ENCODE peak calls at places on chromosomes 2 and 18, in five cellular contexts. P, M, W, R and B are unnamed samples.

GRCh38 chr2:227805578-227805977 is 8.1 kb upstream of the CCL20 start:
- DNase-seq in P (peak), M (no peak), W (no peak), R (no peak), B (no peak)

GRCh38 chr18:56709463-56709862 is 58.3 kb downstream of the WDR7 start:
- DNase-seq in P (peak), M (peak), W (no peak), R (peak), B (peak)

GRCh38 chr2:62270728-62271127 is 74.8 kb downstream of the B3GNT2 start:
- DNase-seq in P (no peak), M (peak), W (no peak), R (no peak), B (no peak)

GRCh38 chr2:45439788-45440773 is 171.0 kb downstream of the SRBD1 start:
- DNase-seq in P (peak), M (peak), W (no peak), R (no peak), B (peak)

GRCh38 chr2:14420851-14421250 is 211.7 kb upstream of the LRATD1 start:
- DNase-seq in P (no peak), M (no peak), W (no peak), R (no peak), B (peak)

GRCh38 chr2:179332903-179333302 is 68.3 kb upstream of the SESTD1 start:
- DNase-seq in P (no peak), M (no peak), W (no peak), R (no peak), B (peak)

GRCh38 chr2:153871231-153872221 is at the start of gene GALNT13:
- DNase-seq in P (peak), M (peak), W (peak), R (no peak), B (peak)

GRCh38 chr18:37426536-37427080 is 139.0 kb downstream of the CELF4 start:
- DNase-seq in P (no peak), M (no peak), W (no peak), R (no peak), B (no peak)

GRCh38 chr2:168706806-168707205 is 95.6 kb upstream of the NOSTRIN start:
- DNase-seq in P (no peak), M (no peak), W (no peak), R (no peak), B (no peak)

GRCh38 chr2:38045811-38046210 is 30.1 kb downstream of the CYP1B1 start:
- DNase-seq in P (no peak), M (no peak), W (no peak), R (no peak), B (no peak)

GRCh38 chr2:1736997-1737480 is 7.3 kb downstream of the PXDN start:
- DNase-seq in P (no peak), M (peak), W (no peak), R (no peak), B (peak)

GRCh38 chr2:3292416-3292815 is 85.2 kb downstream of the EIPR1 start:
- DNase-seq in P (no peak), M (peak), W (no peak), R (no peak), B (no peak)

GRCh38 chr2:20198796-20199361 is 26.1 kb downstream of the SDC1 start:
- DNase-seq in P (no peak), M (no peak), W (no peak), R (no peak), B (no peak)

GRCh38 chr18:54515149-54515548 is 75.9 kb upstream of the DYNAP start:
- DNase-seq in P (no peak), M (no peak), W (no peak), R (no peak), B (no peak)

GRCh38 chr2:123453772-123454171 is 571.3 kb upstream of the CNTNAP5 start:
- DNase-seq in P (no peak), M (no peak), W (no peak), R (no peak), B (no peak)

GRCh38 chr2:205895981-205896655 is 189.9 kb downstream of the INO80D start:
- DNase-seq in P (no peak), M (peak), W (no peak), R (no peak), B (no peak)

GRCh38 chr2:114056294-114057143 is 166.6 kb downstream of the ACTR3 start:
- DNase-seq in P (no peak), M (no peak), W (no peak), R (no peak), B (no peak)

GRCh38 chr2:174059178-174059874 is 94.2 kb upstream of the SP3 start:
- DNase-seq in P (no peak), M (no peak), W (no peak), R (no peak), B (peak)

GRCh38 chr2:1661891-1662605 is 82.3 kb downstream of the PXDN start:
- DNase-seq in P (no peak), M (no peak), W (no peak), R (no peak), B (no peak)

GRCh38 chr2:62870966-62871365 is 165.5 kb downstream of the EHBP1 start:
- DNase-seq in P (no peak), M (no peak), W (no peak), R (no peak), B (no peak)

GRCh38 chr2:135890830-135891229 is 14.6 kb upstream of the MCM6 start:
- DNase-seq in P (no peak), M (no peak), W (no peak), R (no peak), B (no peak)

GRCh38 chr18:65235966-65236634 is 514.7 kb upstream of the CDH7 start:
- DNase-seq in P (peak), M (peak), W (no peak), R (no peak), B (peak)

GRCh38 chr18:46481048-46481846 is 175.8 kb downstream of the LOXHD1 start:
- DNase-seq in P (peak), M (peak), W (peak), R (peak), B (peak)

GRCh38 chr18:3251249-3251962 is 3.8 kb downstream of the MYL12A start:
- DNase-seq in P (no peak), M (no peak), W (no peak), R (no peak), B (no peak)

GRCh38 chr2:173079141-173079540 is 3.5 kb downstream of the MAP3K20 start:
- DNase-seq in P (no peak), M (no peak), W (no peak), R (no peak), B (peak)

GRCh38 chr2:8515390-8515761 is 166.5 kb upstream of the ID2 start:
- DNase-seq in P (peak), M (no peak), W (no peak), R (no peak), B (no peak)

GRCh38 chr2:120760446-120761135 is 24.9 kb downstream of the GLI2 start:
- DNase-seq in P (no peak), M (no peak), W (no peak), R (no peak), B (no peak)

GRCh38 chr18:59420244-59420643 is 61.2 kb upstream of the LMAN1 start:
- DNase-seq in P (no peak), M (no peak), W (no peak), R (no peak), B (no peak)

GRCh38 chr18:59426855-59427254 is 67.8 kb upstream of the LMAN1 start:
- DNase-seq in P (no peak), M (no peak), W (no peak), R (no peak), B (no peak)

GRCh38 chr18:59419386-59419785 is 60.3 kb upstream of the LMAN1 start:
- DNase-seq in P (no peak), M (no peak), W (no peak), R (no peak), B (no peak)

GRCh38 chr18:59428018-59428417 is 69.0 kb upstream of the LMAN1 start:
- DNase-seq in P (no peak), M (no peak), W (no peak), R (no peak), B (no peak)

GRCh38 chr18:59423251-59423650 is 64.2 kb upstream of the LMAN1 start:
- DNase-seq in P (no peak), M (no peak), W (no peak), R (no peak), B (no peak)
- TF ChIP-seq EZH2phosphoT487 in P (no peak), M (no peak), W (no peak), R (no peak), B (no peak)

GRCh38 chr2:187782301-187782700 is 228.1 kb upstream of the TFPI start:
- DNase-seq in P (no peak), M (no peak), W (no peak), R (no peak), B (no peak)

DNA sequence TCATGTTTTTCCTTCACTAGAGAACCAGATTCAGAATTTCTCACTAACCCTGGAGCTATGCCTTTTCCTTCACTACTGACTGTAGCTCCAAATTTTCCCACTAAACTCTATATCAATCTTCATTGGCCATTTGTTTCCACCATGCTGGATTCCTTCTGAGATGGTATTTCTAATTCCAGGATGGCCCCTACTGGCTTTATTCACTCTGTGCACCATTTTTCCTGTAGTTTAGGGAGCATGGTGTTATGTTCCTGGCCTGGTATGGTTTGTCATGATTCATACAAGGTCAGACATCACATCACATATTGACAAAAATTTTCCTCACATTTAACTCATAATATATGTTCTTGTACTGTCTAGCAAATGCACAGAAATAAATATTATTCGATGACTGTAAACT is 229.2 kb upstream of the TFPI start:
- DNase-seq in P (no peak), M (no peak), W (no peak), R (no peak), B (peak)
- TF ChIP-seq CTCF in P (no peak), M (peak), W (no peak), R (no peak), B (peak)

GRCh38 chr2:207768168-207768890 is 1.4 kb downstream of the FZD5 start:
- DNase-seq in P (no peak), M (peak), W (peak), R (no peak), B (peak)

GRCh38 chr2:207766697-207767460 is 2.8 kb downstream of the FZD5 start:
- DNase-seq in P (no peak), M (no peak), W (peak), R (no peak), B (no peak)

GRCh38 chr2:207765960-207766582 is 3.6 kb downstream of the FZD5 start:
- DNase-seq in P (no peak), M (no peak), W (peak), R (no peak), B (no peak)

GRCh38 chr2:207768891-207769596 is 662 bp downstream of the FZD5 start:
- DNase-seq in P (peak), M (no peak), W (peak), R (no peak), B (peak)

DNA sequence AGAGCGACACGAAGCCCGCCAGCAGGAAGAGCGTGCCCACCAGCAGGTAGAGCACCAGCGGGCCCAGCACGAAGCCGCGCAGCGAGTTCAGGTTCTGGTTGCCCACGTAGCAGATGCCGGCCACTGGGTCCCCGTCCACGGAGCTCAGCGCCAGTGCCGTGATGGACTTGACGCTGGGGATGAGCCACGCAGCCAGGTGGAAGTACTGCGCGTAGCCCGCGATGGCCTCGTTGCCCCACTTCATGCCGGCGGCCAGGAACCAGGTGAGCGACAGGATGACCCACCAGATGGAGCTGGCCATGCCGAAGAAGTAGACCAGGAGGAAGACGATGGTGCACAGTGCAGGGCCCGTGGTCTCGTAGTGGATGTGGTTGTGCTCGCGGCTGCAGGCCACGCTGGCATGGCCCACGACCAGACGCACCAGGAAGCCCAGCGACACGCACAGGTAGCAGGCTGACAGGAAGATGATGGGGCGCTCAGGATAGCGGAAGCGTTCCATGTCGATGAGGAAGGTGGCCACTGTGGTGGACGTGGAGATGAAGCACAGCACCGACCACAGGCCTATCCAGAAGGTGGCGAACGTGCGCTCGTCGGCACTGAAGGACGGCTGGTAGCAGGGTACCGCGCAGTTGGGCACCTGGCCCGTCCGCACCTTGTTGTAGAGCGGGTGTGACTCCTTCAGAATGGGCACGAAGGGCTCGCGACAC is 2.1 kb downstream of the FZD5 start:
- DNase-seq in P (no peak), M (peak), W (peak), R (no peak), B (peak)
- H3K9ac ChIP-seq in P (no peak), M (no peak), W (peak), R (no peak), B (peak)

GRCh38 chr2:95328386-95329125 is 31.4 kb downstream of the KCNIP3 start:
- DNase-seq in P (no peak), M (no peak), W (no peak), R (no peak), B (no peak)

GRCh38 chr2:95329401-95329800 is 32.3 kb downstream of the KCNIP3 start:
- DNase-seq in P (no peak), M (no peak), W (no peak), R (no peak), B (no peak)

GRCh38 chr2:95331606-95332005 is 34.5 kb downstream of the KCNIP3 start:
- DNase-seq in P (no peak), M (no peak), W (no peak), R (no peak), B (no peak)

GRCh38 chr2:95330939-95331338 is 33.8 kb downstream of the KCNIP3 start:
- DNase-seq in P (no peak), M (no peak), W (no peak), R (no peak), B (no peak)

GRCh38 chr2:95329891-95330822 is 33.0 kb downstream of the KCNIP3 start:
- DNase-seq in P (no peak), M (peak), W (no peak), R (no peak), B (no peak)
- TF ChIP-seq EZH2phosphoT487 in P (no peak), M (no peak), W (no peak), R (no peak), B (no peak)

DNA sequence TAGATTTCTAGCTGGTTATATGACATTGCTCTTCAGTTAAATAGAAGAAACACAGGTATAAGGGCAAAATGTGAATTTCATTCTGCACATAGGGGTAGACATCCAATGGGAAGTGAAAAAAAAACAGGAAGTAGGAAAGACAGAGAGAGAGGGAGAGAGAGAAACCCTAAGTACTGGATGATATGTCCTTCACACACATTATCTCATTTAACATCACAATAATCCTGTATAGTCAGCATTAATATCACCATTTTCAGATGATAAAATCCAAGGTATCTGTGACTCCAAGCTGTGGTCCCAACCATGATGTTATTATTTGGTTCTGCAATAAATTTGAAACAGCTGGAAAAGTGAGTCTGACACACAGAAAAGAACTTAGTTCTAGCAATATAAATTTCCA is 759.9 kb downstream of the SATB2 start:
- DNase-seq in P (no peak), M (no peak), W (no peak), R (no peak), B (no peak)
- TF ChIP-seq CTCF in P (no peak), M (no peak), W (no peak), R (no peak), B (no peak)

GRCh38 chr2:54757496-54757895 is 34.0 kb downstream of the EML6 start:
- DNase-seq in P (peak), M (no peak), W (no peak), R (no peak), B (peak)
- H3K9ac ChIP-seq in P (peak), M (no peak), W (no peak), R (no peak), B (no peak)

GRCh38 chr2:218927876-218928275 is 31.6 kb upstream of the CDK5R2 start:
- DNase-seq in P (no peak), M (no peak), W (no peak), R (no peak), B (no peak)

GRCh38 chr2:218925434-218925833 is 34.0 kb upstream of the CDK5R2 start:
- DNase-seq in P (no peak), M (no peak), W (no peak), R (no peak), B (no peak)

GRCh38 chr2:218924757-218925156 is 34.7 kb upstream of the CDK5R2 start:
- DNase-seq in P (no peak), M (no peak), W (no peak), R (no peak), B (no peak)

GRCh38 chr2:218927411-218927810 is 32.1 kb upstream of the CDK5R2 start:
- DNase-seq in P (no peak), M (no peak), W (no peak), R (no peak), B (no peak)
- TF ChIP-seq EZH2phosphoT487 in P (no peak), M (no peak), W (no peak), R (no peak), B (no peak)